ENCODE peak calls at places on chromosomes 16 and 17, in four cellular contexts. W, S, P and B are unnamed samples.

GRCh38 chr17:35747540-35748017 is 5.5 kb downstream of the GAS2L2 start:
- DNase-seq in W (peak; percentile 95), S (peak; percentile 49), P (peak; percentile 87), B (peak; percentile 81)

GRCh38 chr17:19766421-19767270 is 18.5 kb upstream of the ALDH3A1 start:
- DNase-seq in W (peak; percentile 86), S (peak; percentile 59), P (peak; percentile 88), B (peak; percentile 81)

GRCh38 chr16:50403491-50403890 is 34.7 kb upstream of the BRD7 start:
- DNase-seq in W (no peak), S (no peak), P (no peak), B (no peak)

GRCh38 chr17:79810138-79811027 is 13.5 kb upstream of the CBX8 start:
- DNase-seq in W (peak; percentile 92), S (peak; percentile 44), P (peak; percentile 90), B (peak; percentile 67)

GRCh38 chr17:27542841-27543463 is 86.7 kb downstream of the KSR1 start:
- DNase-seq in W (no peak), S (no peak), P (no peak), B (no peak)

GRCh38 chr17:75238684-75239191 is 22.7 kb downstream of the GGA3 start:
- DNase-seq in W (peak; percentile 96), S (no peak), P (peak; percentile 77), B (no peak)

GRCh38 chr17:1865252-1866037 is 35.6 kb downstream of the RPA1 start:
- DNase-seq in W (peak; percentile 72), S (no peak), P (peak; percentile 63), B (no peak)

GRCh38 chr17:14318906-14319205 is 18.0 kb downstream of the HS3ST3B1 start:
- DNase-seq in W (no peak), S (no peak), P (no peak), B (no peak)

GRCh38 chr17:40399185-40399584 is 18.5 kb downstream of the TOP2A start:
- DNase-seq in W (peak; percentile 67), S (no peak), P (no peak), B (no peak)

GRCh38 chr17:78558181-78558850 is 18.9 kb downstream of the DNAH17 start:
- DNase-seq in W (peak; percentile 71), S (no peak), P (no peak), B (no peak)

GRCh38 chr17:40530988-40531971 is 29.9 kb upstream of the TNS4 start:
- DNase-seq in W (no peak), S (no peak), P (no peak), B (no peak)

GRCh38 chr16:23121024-23121423 is 28.2 kb downstream of the USP31 start:
- DNase-seq in W (no peak), S (no peak), P (peak; percentile 18), B (no peak)

GRCh38 chr16:23668225-23668624 is 10.5 kb upstream of the PLK1 start:
- DNase-seq in W (no peak), S (no peak), P (no peak), B (no peak)

GRCh38 chr16:65769055-65769465 is 597.4 kb upstream of the CDH5 start:
- DNase-seq in W (no peak), S (no peak), P (no peak), B (no peak)

GRCh38 chr17:34633351-34633750 is 54.0 kb downstream of the TMEM132E start:
- DNase-seq in W (no peak), S (no peak), P (no peak), B (no peak)

GRCh38 chr17:39962642-39963220 is at the start of gene GSDMA:
- DNase-seq in W (no peak), S (no peak), P (no peak), B (no peak)

GRCh38 chr17:45581860-45582259 is 91.3 kb upstream of the PLEKHM1 start:
- DNase-seq in W (no peak), S (no peak), P (no peak), B (no peak)

GRCh38 chr16:84509032-84509950 is 4.8 kb upstream of the MEAK7 start:
- DNase-seq in W (no peak), S (no peak), P (no peak), B (no peak)

GRCh38 chr17:47806026-47806912 is 15.3 kb downstream of the OSBPL7 start:
- DNase-seq in W (no peak), S (no peak), P (no peak), B (no peak)

GRCh38 chr16:88631384-88631783 is 7.0 kb upstream of the IL17C start:
- DNase-seq in W (no peak), S (no peak), P (no peak), B (no peak)

GRCh38 chr16:68800257-68800875 is 43.0 kb upstream of the TANGO6 start:
- DNase-seq in W (peak; percentile 81), S (no peak), P (peak; percentile 80), B (peak; percentile 79)

GRCh38 chr16:29994613-29995329 is 646 bp downstream of the HIRIP3 start:
- DNase-seq in W (no peak), S (peak; percentile 24), P (peak; percentile 81), B (peak; percentile 79)